ENCODE peak calls at places on chromosomes 2 and 18, in five cellular contexts. M, R, Q, J and B are unnamed samples.
A peak's percentile ranks its signal among the peaks of the same experiment; 100 is the strongest.

GRCh38 chr2:205723174-205723573 is 40.9 kb downstream of the NRP2 start:
- DNase-seq in M (peak; percentile 37), R (no peak), Q (no peak), J (no peak), B (peak; percentile 57)

GRCh38 chr18:69635482-69635881 is 234.8 kb downstream of the DOK6 start:
- DNase-seq in M (no peak), R (no peak), Q (no peak), J (no peak), B (no peak)

GRCh38 chr2:143558665-143559064 is 429.4 kb downstream of the ARHGAP15 start:
- DNase-seq in M (peak; percentile 81), R (no peak), Q (no peak), J (no peak), B (peak; percentile 87)

GRCh38 chr18:76709659-76710645 is 112.4 kb upstream of the ZNF236 start:
- DNase-seq in M (peak; percentile 65), R (peak; percentile 87), Q (peak; percentile 73), J (peak; percentile 67), B (peak; percentile 79)

GRCh38 chr18:75437979-75438378 is 10.5 kb upstream of the SMIM21 start:
- DNase-seq in M (no peak), R (no peak), Q (no peak), J (no peak), B (no peak)

GRCh38 chr18:65721634-65722033 is 29.2 kb upstream of the CDH7 start:
- DNase-seq in M (no peak), R (no peak), Q (no peak), J (no peak), B (no peak)

GRCh38 chr2:61862085-61862484 is 8.2 kb upstream of the FAM161A start:
- DNase-seq in M (no peak), R (no peak), Q (no peak), J (no peak), B (no peak)

GRCh38 chr2:3094999-3095958 is 282.3 kb downstream of the EIPR1 start:
- DNase-seq in M (no peak), R (no peak), Q (no peak), J (no peak), B (no peak)

GRCh38 chr2:81529944-81530343 is 1225.4 kb upstream of the LRRTM1 start:
- DNase-seq in M (no peak), R (peak; percentile 19), Q (no peak), J (no peak), B (no peak)

GRCh38 chr2:149799296-149799695 is 211.7 kb upstream of the MMADHC start:
- DNase-seq in M (no peak), R (peak; percentile 6), Q (no peak), J (no peak), B (peak; percentile 74)

GRCh38 chr2:210663574-210663973 is 107.2 kb downstream of the CPS1 start:
- DNase-seq in M (peak; percentile 2), R (peak; percentile 73), Q (no peak), J (no peak), B (peak; percentile 60)

GRCh38 chr2:181742908-181743722 is 62.8 kb upstream of the NEUROD1 start:
- DNase-seq in M (peak; percentile 73), R (peak; percentile 60), Q (no peak), J (peak; percentile 31), B (peak; percentile 82)

GRCh38 chr2:24919977-24920812 is at the start of gene ADCY3:
- DNase-seq in M (peak; percentile 29), R (peak; percentile 87), Q (peak; percentile 80), J (peak; percentile 36), B (peak; percentile 29)

GRCh38 chr2:85548608-85548900 is 9.6 kb downstream of the MAT2A start:
- DNase-seq in M (no peak), R (no peak), Q (no peak), J (no peak), B (no peak)

GRCh38 chr2:197804758-197805597 is 585 bp downstream of the PLCL1 start:
- DNase-seq in M (peak; percentile 6), R (peak; percentile 57), Q (peak; percentile 51), J (peak; percentile 31), B (peak; percentile 50)

GRCh38 chr2:15369129-15369528 is 192.0 kb downstream of the NBAS start:
- DNase-seq in M (no peak), R (no peak), Q (no peak), J (no peak), B (no peak)

GRCh38 chr2:18119883-18120282 is 241.4 kb downstream of the KCNS3 start:
- DNase-seq in M (peak; percentile 65), R (no peak), Q (no peak), J (no peak), B (peak; percentile 14)

GRCh38 chr2:145538661-145539319 is 1018.9 kb upstream of the ZEB2 start:
- DNase-seq in M (no peak), R (no peak), Q (no peak), J (no peak), B (no peak)
- TF ChIP-seq CTCF in M (no peak), R (no peak), Q (no peak), J (no peak), B (no peak)

GRCh38 chr2:73032702-73033097 is 38.8 kb downstream of the SFXN5 start:
- DNase-seq in M (no peak), R (no peak), Q (no peak), J (no peak), B (no peak)

GRCh38 chr2:73031095-73031678 is 40.3 kb downstream of the SFXN5 start:
- DNase-seq in M (no peak), R (no peak), Q (no peak), J (no peak), B (no peak)

GRCh38 chr2:73033766-73034381 is 37.6 kb downstream of the SFXN5 start:
- DNase-seq in M (no peak), R (no peak), Q (no peak), J (no peak), B (no peak)

GRCh38 chr2:73033142-73033765 is 38.3 kb downstream of the SFXN5 start:
- DNase-seq in M (no peak), R (no peak), Q (no peak), J (no peak), B (no peak)

GRCh38 chr2:73031725-73032701 is 39.5 kb downstream of the SFXN5 start:
- DNase-seq in M (no peak), R (no peak), Q (no peak), J (no peak), B (no peak)
- H3K4me3 ChIP-seq in M (no peak overlapping the region), R (no peak overlapping the region), Q (no peak overlapping the region), J (no peak overlapping the region), B (no peak overlapping the region)

GRCh38 chr18:7116832-7117389 is 686 bp downstream of the LAMA1 start:
- DNase-seq in M (no peak), R (peak; percentile 60), Q (peak; percentile 74), J (no peak), B (no peak)
- TF ChIP-seq CTCF in M (no peak), R (peak; percentile 12), Q (no peak), J (no peak), B (no peak)

GRCh38 chr2:64275174-64275466 is 130.9 kb upstream of the PELI1 start:
- DNase-seq in M (no peak), R (no peak), Q (no peak), J (no peak), B (no peak)
- H3K4me3 ChIP-seq in M (no peak overlapping the region), R (peak overlapping the region; percentile 29), Q (peak overlapping the region; percentile 14), J (no peak overlapping the region), B (no peak overlapping the region)

GRCh38 chr2:183072177-183072576 is 6.4 kb upstream of the DUSP19 start:
- DNase-seq in M (no peak), R (no peak), Q (no peak), J (no peak), B (no peak)

GRCh38 chr2:183069174-183069573 is 9.4 kb upstream of the DUSP19 start:
- DNase-seq in M (no peak), R (peak; percentile 36), Q (no peak), J (no peak), B (no peak)

GRCh38 chr2:183068561-183068960 is 10.0 kb upstream of the DUSP19 start:
- DNase-seq in M (no peak), R (no peak), Q (no peak), J (no peak), B (no peak)

GRCh38 chr2:183070942-183071844 is 7.4 kb upstream of the DUSP19 start:
- DNase-seq in M (peak; percentile 43), R (peak; percentile 88), Q (peak; percentile 89), J (peak; percentile 23), B (peak; percentile 68)
- TF ChIP-seq CTCF in M (peak; percentile 50), R (peak; percentile 92), Q (peak; percentile 92), J (no peak), B (peak; percentile 72)

GRCh38 chr2:111633139-111633538 is 250.9 kb downstream of the ANAPC1 start:
- DNase-seq in M (no peak), R (no peak), Q (no peak), J (no peak), B (no peak)
- H3K4me3 ChIP-seq in M (no peak overlapping the region), R (no peak overlapping the region), Q (no peak overlapping the region), J (no peak overlapping the region), B (no peak overlapping the region)

GRCh38 chr2:96186562-96186961 is 22.1 kb downstream of the STARD7 start:
- DNase-seq in M (no peak), R (no peak), Q (no peak), J (no peak), B (no peak)
- TF ChIP-seq CTCF in M (no peak), R (no peak), Q (no peak), J (no peak), B (no peak)

GRCh38 chr18:710418-711300 is 1.8 kb downstream of the ENOSF1 start:
- DNase-seq in M (no peak), R (no peak), Q (peak; percentile 8), J (peak; percentile 49), B (no peak)
- H3K4me3 ChIP-seq in M (no peak overlapping the region), R (peak overlapping the region; percentile 98), Q (peak overlapping the region; percentile 81), J (peak overlapping the region; percentile 60), B (peak overlapping the region; percentile 91)

GRCh38 chr2:23624378-23624777 is 239.4 kb downstream of the KLHL29 start:
- DNase-seq in M (no peak), R (peak; percentile 72), Q (peak; percentile 84), J (no peak), B (peak; percentile 12)
- TF ChIP-seq CTCF in M (peak; percentile 31), R (peak; percentile 82), Q (peak; percentile 60), J (no peak), B (peak; percentile 52)

DNA sequence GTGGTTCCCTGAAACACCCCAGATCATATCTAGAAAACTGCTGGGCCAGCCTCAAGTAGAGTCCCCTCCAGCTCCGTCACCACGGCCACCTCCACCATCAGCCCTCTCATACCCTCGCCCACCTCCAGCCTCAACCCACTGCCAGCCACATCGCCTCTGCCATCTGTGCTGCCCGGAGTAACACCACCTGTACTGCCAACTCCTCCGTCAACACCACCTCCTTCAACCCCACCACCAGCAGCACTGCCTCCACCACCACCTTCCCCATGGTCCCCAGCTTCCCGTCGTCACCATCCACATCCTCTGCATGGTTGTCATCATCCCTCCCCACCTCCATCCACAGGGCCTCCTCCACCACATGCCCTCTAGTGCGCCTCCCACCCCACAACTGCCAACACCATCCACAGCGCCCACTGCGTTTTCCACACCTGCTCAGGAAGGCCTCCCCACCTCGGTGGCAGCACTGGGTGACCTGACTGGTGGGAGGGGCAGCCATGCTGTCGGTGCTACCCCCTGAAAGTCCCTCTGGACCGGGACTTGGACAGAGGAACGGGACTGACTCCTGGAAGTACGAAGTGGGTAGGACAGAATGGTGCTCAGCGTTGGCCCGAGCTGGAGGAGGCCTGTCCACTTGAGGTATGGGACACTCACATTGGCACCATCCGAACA is 1.6 kb downstream of the SNED1 start:
- DNase-seq in M (no peak), R (no peak), Q (no peak), J (peak; percentile 72), B (no peak)
- H3K4me3 ChIP-seq in M (peak overlapping the region; percentile 55), R (peak overlapping the region; percentile 62), Q (no peak overlapping the region), J (peak overlapping the region; percentile 75), B (peak overlapping the region; percentile 57)